ENCODE peak calls at places on chromosome 17, in five cellular contexts. One of them, this sample, is unnamed. For H3K4me1 and H3K27me3, the result is how much of the 10 kb centered on the place peaks cover.

GRCh38 chr17:48578616-48579560 is 738 bp upstream of the HOXB4 start:
- DNase-seq in endothelial cell of umbilical vein: peak
- DNase-seq in Caco-2: no peak
- DNase-seq in psoas muscle: no peak
- DNase-seq in CD8-positive, alpha-beta T cell: no peak
- DNase-seq in this sample: no peak

GRCh38 chr17:43757171-43757660 is 1.4 kb downstream of the SOST start:
- DNase-seq in Caco-2: no peak
- DNase-seq in CD8-positive, alpha-beta T cell: no peak
- DNase-seq in endothelial cell of umbilical vein: no peak
- DNase-seq in psoas muscle: no peak
- DNase-seq in this sample: no peak

GRCh38 chr17:16215965-16216316 is 607 bp upstream of the NCOR1 start:
- DNase-seq in psoas muscle: no peak
- DNase-seq in CD8-positive, alpha-beta T cell: peak
- DNase-seq in Caco-2: no peak
- DNase-seq in endothelial cell of umbilical vein: no peak
- DNase-seq in this sample: no peak

GRCh38 chr17:75271955-75272847 is 1.2 kb upstream of the MIF4GD start:
- DNase-seq in Caco-2: no peak
- DNase-seq in psoas muscle: peak
- DNase-seq in endothelial cell of umbilical vein: no peak
- DNase-seq in CD8-positive, alpha-beta T cell: no peak
- DNase-seq in this sample: no peak

GRCh38 chr17:48596000-48596734 is 2.6 kb upstream of the HOXB5 start:
- DNase-seq in endothelial cell of umbilical vein: no peak
- DNase-seq in CD8-positive, alpha-beta T cell: no peak
- DNase-seq in Caco-2: no peak
- DNase-seq in psoas muscle: no peak
- DNase-seq in this sample: no peak

GRCh38 chr17:4766199-4766598 is 5.5 kb upstream of the TM4SF5 start:
- DNase-seq in endothelial cell of umbilical vein: no peak
- DNase-seq in Caco-2: no peak
- DNase-seq in psoas muscle: no peak
- DNase-seq in CD8-positive, alpha-beta T cell: no peak
- DNase-seq in this sample: no peak

GRCh38 chr17:67546578-67547527 is 169.8 kb downstream of the PITPNC1 start:
- DNase-seq in psoas muscle: peak
- DNase-seq in Caco-2: no peak
- DNase-seq in CD8-positive, alpha-beta T cell: no peak
- DNase-seq in endothelial cell of umbilical vein: peak
- DNase-seq in this sample: peak

GRCh38 chr17:74118504-74118903 is 85.0 kb upstream of the RPL38 start:
- DNase-seq in endothelial cell of umbilical vein: no peak
- DNase-seq in psoas muscle: no peak
- DNase-seq in CD8-positive, alpha-beta T cell: no peak
- DNase-seq in Caco-2: peak
- DNase-seq in this sample: peak

GRCh38 chr17:81309140-81309858 is 14.2 kb upstream of the SLC38A10 start:
- DNase-seq in Caco-2: peak
- DNase-seq in endothelial cell of umbilical vein: peak
- DNase-seq in CD8-positive, alpha-beta T cell: no peak
- DNase-seq in psoas muscle: peak
- DNase-seq in this sample: peak

GRCh38 chr17:40793800-40794199 is 6.0 kb downstream of the KRT28 start:
- DNase-seq in psoas muscle: no peak
- DNase-seq in Caco-2: no peak
- DNase-seq in endothelial cell of umbilical vein: no peak
- DNase-seq in CD8-positive, alpha-beta T cell: no peak
- DNase-seq in this sample: no peak

GRCh38 chr17:53780320-53780719 is 42.4 kb upstream of the KIF2B start:
- DNase-seq in endothelial cell of umbilical vein: no peak
- DNase-seq in psoas muscle: no peak
- DNase-seq in Caco-2: no peak
- DNase-seq in CD8-positive, alpha-beta T cell: no peak
- DNase-seq in this sample: no peak

GRCh38 chr17:20935740-20936139 is 107.1 kb downstream of the USP22 start:
- DNase-seq in psoas muscle: no peak
- DNase-seq in CD8-positive, alpha-beta T cell: no peak
- DNase-seq in endothelial cell of umbilical vein: peak
- DNase-seq in Caco-2: no peak
- DNase-seq in this sample: peak

GRCh38 chr17:28407130-28407973 is 1.3 kb upstream of the SLC46A1 start:
- DNase-seq in endothelial cell of umbilical vein: no peak
- DNase-seq in Caco-2: peak
- DNase-seq in CD8-positive, alpha-beta T cell: no peak
- DNase-seq in psoas muscle: no peak
- DNase-seq in this sample: no peak

GRCh38 chr17:66636111-66636510 is 198.8 kb upstream of the CACNG5 start:
- DNase-seq in psoas muscle: no peak
- DNase-seq in CD8-positive, alpha-beta T cell: peak
- DNase-seq in endothelial cell of umbilical vein: no peak
- DNase-seq in Caco-2: no peak
- DNase-seq in this sample: peak

GRCh38 chr17:72714357-72714966 is 378.0 kb downstream of the SLC39A11 start:
- DNase-seq in endothelial cell of umbilical vein: no peak
- DNase-seq in Caco-2: no peak
- DNase-seq in CD8-positive, alpha-beta T cell: no peak
- DNase-seq in psoas muscle: no peak
- DNase-seq in this sample: no peak

GRCh38 chr17:3659541-3660111 is 8.8 kb downstream of the TAX1BP3 start:
- DNase-seq in endothelial cell of umbilical vein: no peak
- DNase-seq in CD8-positive, alpha-beta T cell: no peak
- DNase-seq in psoas muscle: peak
- DNase-seq in Caco-2: no peak
- DNase-seq in this sample: peak

GRCh38 chr17:12302711-12303110 is 282.0 kb downstream of the MAP2K4 start:
- DNase-seq in Caco-2: no peak
- DNase-seq in psoas muscle: no peak
- DNase-seq in CD8-positive, alpha-beta T cell: no peak
- DNase-seq in endothelial cell of umbilical vein: no peak
- DNase-seq in this sample: no peak

GRCh38 chr17:33594000-33594399 is 300.9 kb upstream of the ASIC2 start:
- DNase-seq in CD8-positive, alpha-beta T cell: no peak
- DNase-seq in psoas muscle: no peak
- DNase-seq in endothelial cell of umbilical vein: no peak
- DNase-seq in Caco-2: no peak
- DNase-seq in this sample: no peak

GRCh38 chr17:949623-950338 is 29.8 kb downstream of the NXN start:
- DNase-seq in CD8-positive, alpha-beta T cell: no peak
- DNase-seq in endothelial cell of umbilical vein: no peak
- DNase-seq in Caco-2: no peak
- DNase-seq in psoas muscle: no peak
- DNase-seq in this sample: no peak

GRCh38 chr17:948284-948852 is 31.2 kb downstream of the NXN start:
- DNase-seq in psoas muscle: no peak
- DNase-seq in CD8-positive, alpha-beta T cell: no peak
- DNase-seq in Caco-2: no peak
- DNase-seq in endothelial cell of umbilical vein: no peak
- DNase-seq in this sample: no peak

GRCh38 chr17:945672-946071 is 33.9 kb downstream of the NXN start:
- DNase-seq in endothelial cell of umbilical vein: no peak
- DNase-seq in CD8-positive, alpha-beta T cell: no peak
- DNase-seq in psoas muscle: no peak
- DNase-seq in Caco-2: no peak
- DNase-seq in this sample: no peak

GRCh38 chr17:946510-947236 is 32.9 kb downstream of the NXN start:
- DNase-seq in psoas muscle: no peak
- DNase-seq in CD8-positive, alpha-beta T cell: no peak
- DNase-seq in endothelial cell of umbilical vein: no peak
- DNase-seq in Caco-2: no peak
- DNase-seq in this sample: no peak

GRCh38 chr17:944266-944665 is 35.3 kb downstream of the NXN start:
- DNase-seq in Caco-2: no peak
- DNase-seq in endothelial cell of umbilical vein: no peak
- DNase-seq in psoas muscle: no peak
- DNase-seq in CD8-positive, alpha-beta T cell: no peak
- DNase-seq in this sample: no peak
- H3K4me1 ChIP-seq in Caco-2: under half
- H3K4me1 ChIP-seq in endothelial cell of umbilical vein: under half
- H3K4me1 ChIP-seq in psoas muscle: under half
- H3K4me1 ChIP-seq in CD8-positive, alpha-beta T cell: under half
- H3K4me1 ChIP-seq in this sample: under half

GRCh38 chr17:61132524-61133025 is 267.1 kb upstream of the TBX2 start:
- DNase-seq in endothelial cell of umbilical vein: no peak
- DNase-seq in Caco-2: no peak
- DNase-seq in CD8-positive, alpha-beta T cell: no peak
- DNase-seq in psoas muscle: no peak
- DNase-seq in this sample: no peak
- TF ChIP-seq CTCF in endothelial cell of umbilical vein: no peak
- TF ChIP-seq CTCF in Caco-2: no peak
- TF ChIP-seq CTCF in CD8-positive, alpha-beta T cell: no peak
- TF ChIP-seq CTCF in psoas muscle: no peak
- TF ChIP-seq CTCF in this sample: no peak

DNA sequence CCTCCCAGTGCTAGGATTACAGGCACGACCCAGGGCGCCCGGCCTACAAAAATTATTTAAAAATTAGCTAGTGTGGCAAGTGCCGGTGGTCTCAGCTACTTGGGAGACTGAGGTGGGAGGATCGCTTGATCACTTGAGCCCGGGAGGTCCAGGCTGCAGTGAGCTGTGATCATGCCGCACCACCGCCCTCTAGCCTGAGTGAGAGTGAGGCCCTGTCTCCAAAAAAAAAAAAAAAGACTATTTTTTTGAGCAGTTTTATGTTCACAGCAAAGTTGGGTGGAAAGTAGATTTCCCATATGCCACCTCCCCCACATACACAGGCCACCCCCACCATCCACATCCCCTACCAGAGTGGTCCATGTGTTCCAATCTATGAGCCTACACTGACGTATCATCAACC is 84.9 kb downstream of the MGAT5B start:
- DNase-seq in Caco-2: no peak
- DNase-seq in endothelial cell of umbilical vein: no peak
- DNase-seq in CD8-positive, alpha-beta T cell: no peak
- DNase-seq in psoas muscle: no peak
- DNase-seq in this sample: no peak
- H3K27me3 ChIP-seq in Caco-2: under half
- H3K27me3 ChIP-seq in endothelial cell of umbilical vein: under half
- H3K27me3 ChIP-seq in CD8-positive, alpha-beta T cell: under half
- H3K27me3 ChIP-seq in psoas muscle: under half
- H3K27me3 ChIP-seq in this sample: under half

GRCh38 chr17:42119301-42119700 is 1.9 kb downstream of the KAT2A start:
- DNase-seq in Caco-2: no peak
- DNase-seq in endothelial cell of umbilical vein: no peak
- DNase-seq in psoas muscle: no peak
- DNase-seq in CD8-positive, alpha-beta T cell: no peak
- DNase-seq in this sample: no peak

GRCh38 chr17:42118126-42118510 is 3.0 kb downstream of the KAT2A start:
- DNase-seq in Caco-2: no peak
- DNase-seq in CD8-positive, alpha-beta T cell: no peak
- DNase-seq in endothelial cell of umbilical vein: no peak
- DNase-seq in psoas muscle: no peak
- DNase-seq in this sample: no peak

GRCh38 chr17:42116705-42117396 is 4.3 kb downstream of the KAT2A start:
- DNase-seq in Caco-2: peak
- DNase-seq in psoas muscle: peak
- DNase-seq in CD8-positive, alpha-beta T cell: peak
- DNase-seq in endothelial cell of umbilical vein: peak
- DNase-seq in this sample: peak

GRCh38 chr17:42118545-42118944 is 2.6 kb downstream of the KAT2A start:
- DNase-seq in psoas muscle: no peak
- DNase-seq in Caco-2: peak
- DNase-seq in endothelial cell of umbilical vein: peak
- DNase-seq in CD8-positive, alpha-beta T cell: no peak
- DNase-seq in this sample: no peak

DNA sequence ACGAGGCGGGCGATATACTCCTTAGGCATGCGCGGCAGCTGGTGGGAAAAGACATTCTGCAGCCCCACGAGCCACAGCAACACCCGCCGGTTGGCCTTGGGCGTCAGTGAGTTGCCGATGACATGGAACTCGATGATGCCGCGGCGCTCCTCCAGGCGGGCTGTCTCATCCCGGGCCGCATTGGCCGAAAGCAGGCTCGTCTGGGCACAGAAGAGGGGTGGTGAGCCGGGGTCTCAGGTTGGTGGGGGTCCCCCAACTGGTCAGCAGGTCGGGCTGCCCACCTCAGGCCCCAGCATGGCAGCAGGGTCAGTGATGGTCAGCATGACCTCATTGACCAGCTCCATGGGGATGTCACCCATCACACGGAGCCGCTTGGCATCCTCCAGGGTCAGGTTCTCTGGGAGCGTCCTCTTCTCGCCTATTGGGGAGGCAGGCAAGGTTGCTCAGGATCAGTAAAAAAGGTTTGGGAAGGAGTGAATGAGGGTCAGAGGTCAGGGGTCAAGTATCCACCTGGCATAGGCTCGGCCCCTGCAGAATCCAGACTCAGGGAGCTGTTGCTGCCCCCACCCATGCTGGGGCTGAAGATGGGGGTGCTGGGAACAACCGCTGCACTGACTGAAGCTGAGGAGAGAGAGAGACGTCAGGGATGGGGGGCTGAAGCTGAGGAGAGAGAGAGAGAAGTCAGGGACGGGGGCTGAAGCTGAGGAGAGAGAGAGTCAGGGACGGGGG is 3.6 kb downstream of the KAT2A start:
- DNase-seq in endothelial cell of umbilical vein: no peak
- DNase-seq in CD8-positive, alpha-beta T cell: no peak
- DNase-seq in psoas muscle: no peak
- DNase-seq in Caco-2: no peak
- DNase-seq in this sample: no peak
- H3K4me1 ChIP-seq in endothelial cell of umbilical vein: under half
- H3K4me1 ChIP-seq in CD8-positive, alpha-beta T cell: under half
- H3K4me1 ChIP-seq in psoas muscle: under half
- H3K4me1 ChIP-seq in Caco-2: under half
- H3K4me1 ChIP-seq in this sample: under half

GRCh38 chr17:69358688-69359596 is 32.0 kb upstream of the ABCA5 start:
- DNase-seq in CD8-positive, alpha-beta T cell: no peak
- DNase-seq in endothelial cell of umbilical vein: peak
- DNase-seq in Caco-2: peak
- DNase-seq in psoas muscle: no peak
- DNase-seq in this sample: no peak
- TF ChIP-seq CTCF in CD8-positive, alpha-beta T cell: no peak
- TF ChIP-seq CTCF in endothelial cell of umbilical vein: peak
- TF ChIP-seq CTCF in Caco-2: peak
- TF ChIP-seq CTCF in psoas muscle: no peak
- TF ChIP-seq CTCF in this sample: no peak

GRCh38 chr17:602436-602835 is 112.2 kb downstream of the VPS53 start:
- DNase-seq in psoas muscle: no peak
- DNase-seq in endothelial cell of umbilical vein: no peak
- DNase-seq in CD8-positive, alpha-beta T cell: no peak
- DNase-seq in Caco-2: no peak
- DNase-seq in this sample: no peak
- H3K27me3 ChIP-seq in psoas muscle: under half
- H3K27me3 ChIP-seq in endothelial cell of umbilical vein: under half
- H3K27me3 ChIP-seq in CD8-positive, alpha-beta T cell: under half
- H3K27me3 ChIP-seq in Caco-2: under half
- H3K27me3 ChIP-seq in this sample: under half

This sample was measured in cardiac muscle cell.